ENCODE peak calls at places on chromosomes 12 and 14, in nine cellular contexts. P is smooth muscle cell of the brain vasculature; Y is stomach; Q is spleen; W is HTR-8/SVneo; S is GF-D8; N is fibroblast of villous mesenchyme; V is CD4-positive, CD25-positive, alpha-beta regulatory T cell; R is GM03348. E is an unnamed sample.

GRCh38 chr12:51917041-51917590 is 9.8 kb downstream of the ACVRL1 start:
- DNase-seq in P (no peak), Y (no peak), Q (no peak), W (no peak), S (no peak), N (no peak), V (no peak), R (no peak), E (no peak)

GRCh38 chr14:68806526-68807147 is 13.8 kb upstream of the ZFP36L1 start:
- DNase-seq in P (no peak), Y (peak), Q (peak), W (no peak), S (no peak), N (no peak), V (no peak), R (no peak), E (no peak)

GRCh38 chr14:94447206-94447605 is 5.4 kb downstream of the SERPINA11 start:
- DNase-seq in P (no peak), Y (no peak), Q (no peak), W (no peak), S (no peak), N (no peak), V (no peak), R (no peak), E (no peak)

GRCh38 chr14:37384870-37385596 is 187.3 kb downstream of the MIPOL1 start:
- DNase-seq in P (no peak), Y (no peak), Q (no peak), W (no peak), S (no peak), N (no peak), V (no peak), R (no peak), E (no peak)

GRCh38 chr12:22399464-22399863 is 65.0 kb upstream of the ST8SIA1 start:
- DNase-seq in P (no peak), Y (no peak), Q (no peak), W (no peak), S (no peak), N (no peak), V (no peak), R (no peak), E (no peak)

GRCh38 chr14:74645735-74646134 is 33.7 kb upstream of the LTBP2 start:
- DNase-seq in P (no peak), Y (no peak), Q (no peak), W (no peak), S (no peak), N (no peak), V (no peak), R (no peak), E (no peak)

GRCh38 chr12:132189378-132190011 is 45.2 kb downstream of the NOC4L start:
- DNase-seq in P (no peak), Y (peak), Q (peak), W (peak), S (peak), N (peak), V (peak), R (peak), E (peak)

GRCh38 chr14:69315302-69315701 is 55.3 kb downstream of the GALNT16 start:
- DNase-seq in P (no peak), Y (no peak), Q (peak), W (no peak), S (no peak), N (no peak), V (no peak), R (peak), E (peak)

GRCh38 chr12:120175537-120175936 is 19.0 kb downstream of the GCN1 start:
- DNase-seq in P (no peak), Y (no peak), Q (no peak), W (no peak), S (no peak), N (no peak), V (no peak), R (no peak), E (no peak)

GRCh38 chr12:101696477-101697196 is 803 bp upstream of the CHPT1 start:
- DNase-seq in P (no peak), Y (peak), Q (peak), W (no peak), S (peak), N (peak), V (peak), R (peak), E (peak)